ENCODE peak calls at places on chromosome 12, in seven cellular contexts. C is WERI-Rb-1, A is AG04450, R is GM13977, L is psoas muscle, P is BJ, G is foreskin fibroblast. W is an unnamed sample.

GRCh38 chr12:89160716-89161123 is 191.6 kb downstream of the DUSP6 start:
- DNase-seq in P (peak), A (no peak), G (peak), L (peak), C (no peak), R (no peak), W (no peak)

GRCh38 chr12:9329019-9329418 is 120.8 kb upstream of the PZP start:
- DNase-seq in C (no peak), G (no peak), L (no peak), A (no peak), P (no peak), R (no peak), W (no peak)

GRCh38 chr12:10722905-10723866 is at the start of gene YBX3:
- DNase-seq in A (peak), C (peak), R (peak), P (no peak), L (peak), G (peak), W (peak)

GRCh38 chr12:26768611-26769603 is 64.1 kb downstream of the ITPR2 start:
- DNase-seq in G (no peak), C (no peak), A (no peak), R (no peak), P (no peak), L (no peak), W (no peak)

GRCh38 chr12:52050116-52050770 is 999 bp upstream of the NR4A1 start:
- DNase-seq in A (no peak), R (no peak), L (no peak), G (no peak), P (no peak), C (no peak), W (no peak)

GRCh38 chr12:79934309-79935020 is 432 bp downstream of the PPP1R12A start:
- DNase-seq in L (no peak), C (peak), A (no peak), G (peak), P (no peak), R (no peak), W (no peak)

GRCh38 chr12:57491393-57492280 is 3.8 kb downstream of the MARS1 start:
- DNase-seq in C (no peak), R (no peak), L (no peak), A (no peak), P (no peak), G (no peak), W (no peak)

GRCh38 chr12:18797604-18798003 is 59.7 kb downstream of the CAPZA3 start:
- DNase-seq in C (no peak), A (no peak), P (no peak), L (no peak), R (no peak), G (no peak), W (no peak)

GRCh38 chr12:49664591-49665146 is 41.3 kb downstream of the PRPF40B start:
- DNase-seq in L (no peak), A (no peak), C (no peak), P (no peak), R (peak), G (no peak), W (no peak)

GRCh38 chr12:122040579-122041386 is 19.1 kb downstream of the BCL7A start:
- DNase-seq in P (no peak), A (no peak), L (no peak), G (no peak), C (no peak), R (no peak), W (no peak)

GRCh38 chr12:31922341-31923062 is 36.7 kb upstream of the RESF1 start:
- DNase-seq in L (no peak), G (peak), A (no peak), P (no peak), C (no peak), R (no peak), W (no peak)

GRCh38 chr12:91225316-91225715 is 42.7 kb upstream of the DCN start:
- DNase-seq in P (no peak), C (no peak), A (no peak), R (no peak), G (peak), L (no peak), W (no peak)

GRCh38 chr12:115541891-115542361 is 735.6 kb downstream of the MED13L start:
- DNase-seq in L (no peak), C (no peak), A (no peak), R (no peak), G (no peak), P (no peak), W (no peak)

GRCh38 chr12:25962932-25963525 is 4.5 kb downstream of the RASSF8 start:
- DNase-seq in A (no peak), P (no peak), C (no peak), L (no peak), R (no peak), G (peak), W (no peak)

GRCh38 chr12:41190360-41190759 is 2.2 kb downstream of the PDZRN4 start:
- DNase-seq in G (peak), R (no peak), L (no peak), P (no peak), A (no peak), C (peak), W (peak)

GRCh38 chr12:132278421-132279183 is 50.8 kb downstream of the GALNT9 start:
- DNase-seq in P (no peak), L (no peak), R (no peak), C (no peak), G (no peak), A (no peak), W (no peak)

GRCh38 chr12:47767197-47767724 is 5.8 kb upstream of the SLC48A1 start:
- DNase-seq in G (peak), L (peak), C (peak), A (no peak), P (no peak), R (peak), W (peak)

GRCh38 chr12:128052341-128052740 is 214.6 kb upstream of the TMEM132C start:
- DNase-seq in R (no peak), A (no peak), P (no peak), L (no peak), G (no peak), C (no peak), W (no peak)

GRCh38 chr12:14771651-14772137 is 31.6 kb downstream of the WBP11 start:
- DNase-seq in C (no peak), P (no peak), A (no peak), R (peak), G (no peak), L (no peak), W (peak)

GRCh38 chr12:23049180-23049579 is 424.2 kb downstream of the ETNK1 start:
- DNase-seq in P (no peak), C (no peak), A (no peak), R (no peak), L (no peak), G (no peak), W (no peak)

GRCh38 chr12:60522684-60523083 is 926.9 kb downstream of the SLC16A7 start:
- DNase-seq in R (no peak), G (no peak), L (no peak), C (no peak), P (no peak), A (no peak), W (no peak)

GRCh38 chr12:11497995-11498394 is 102.6 kb upstream of the PRB2 start:
- DNase-seq in L (no peak), P (no peak), G (no peak), C (no peak), A (no peak), R (no peak), W (no peak)

GRCh38 chr12:108826115-108826806 is 31.1 kb downstream of the SSH1 start:
- DNase-seq in C (peak), P (peak), L (peak), A (peak), G (peak), R (no peak), W (no peak)

GRCh38 chr12:131536337-131536736 is 174.6 kb upstream of the SFSWAP start:
- DNase-seq in P (no peak), L (no peak), C (no peak), R (no peak), G (no peak), A (no peak), W (no peak)

GRCh38 chr12:42166501-42166900 is 21.8 kb upstream of the GXYLT1 start:
- DNase-seq in R (no peak), L (no peak), A (no peak), G (peak), C (no peak), P (no peak), W (no peak)

GRCh38 chr12:54658306-54659264 is 10.4 kb upstream of the DCD start:
- DNase-seq in G (peak), R (peak), A (no peak), L (no peak), C (peak), P (no peak), W (peak)

GRCh38 chr12:100515956-100516355 is 42.3 kb downstream of the NR1H4 start:
- DNase-seq in G (no peak), R (no peak), C (no peak), L (no peak), A (no peak), P (no peak), W (no peak)

GRCh38 chr12:50258167-50258551 is 25.2 kb downstream of the LIMA1 start:
- DNase-seq in R (no peak), L (peak), A (no peak), G (peak), P (no peak), C (no peak), W (no peak)

DNA sequence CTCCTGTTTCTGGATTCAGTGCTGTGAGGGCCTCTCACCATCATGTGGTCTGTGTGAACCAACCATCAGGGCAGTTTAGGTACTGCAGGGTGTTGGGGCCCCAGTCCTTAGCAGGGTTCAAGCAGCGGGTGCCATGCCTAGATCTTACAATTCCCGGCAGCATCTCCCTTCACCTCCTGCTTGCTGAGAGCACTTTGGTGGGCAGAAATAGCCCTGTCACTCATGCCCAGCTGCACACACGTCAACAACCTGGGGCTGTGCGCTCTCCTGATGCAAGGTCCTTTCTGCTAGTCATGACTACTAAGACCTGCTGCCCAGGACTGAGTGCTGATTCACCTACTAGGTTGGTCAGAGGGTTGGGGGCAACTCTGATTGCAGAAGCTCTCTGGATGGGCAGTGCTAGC is 72.1 kb downstream of the NINJ2 start:
- DNase-seq in A (no peak), P (no peak), C (no peak), R (no peak), G (no peak), L (peak), W (no peak)
- TF ChIP-seq CTCF in A (no peak), P (no peak), C (no peak), R (no peak), G (no peak), L (peak), W (no peak)

GRCh38 chr12:92650228-92650822 is 52.5 kb upstream of the PLEKHG7 start:
- DNase-seq in P (no peak), G (no peak), C (no peak), L (no peak), A (no peak), R (no peak), W (no peak)
- TF ChIP-seq CTCF in P (no peak), G (no peak), C (no peak), L (no peak), A (no peak), R (no peak), W (peak)

DNA sequence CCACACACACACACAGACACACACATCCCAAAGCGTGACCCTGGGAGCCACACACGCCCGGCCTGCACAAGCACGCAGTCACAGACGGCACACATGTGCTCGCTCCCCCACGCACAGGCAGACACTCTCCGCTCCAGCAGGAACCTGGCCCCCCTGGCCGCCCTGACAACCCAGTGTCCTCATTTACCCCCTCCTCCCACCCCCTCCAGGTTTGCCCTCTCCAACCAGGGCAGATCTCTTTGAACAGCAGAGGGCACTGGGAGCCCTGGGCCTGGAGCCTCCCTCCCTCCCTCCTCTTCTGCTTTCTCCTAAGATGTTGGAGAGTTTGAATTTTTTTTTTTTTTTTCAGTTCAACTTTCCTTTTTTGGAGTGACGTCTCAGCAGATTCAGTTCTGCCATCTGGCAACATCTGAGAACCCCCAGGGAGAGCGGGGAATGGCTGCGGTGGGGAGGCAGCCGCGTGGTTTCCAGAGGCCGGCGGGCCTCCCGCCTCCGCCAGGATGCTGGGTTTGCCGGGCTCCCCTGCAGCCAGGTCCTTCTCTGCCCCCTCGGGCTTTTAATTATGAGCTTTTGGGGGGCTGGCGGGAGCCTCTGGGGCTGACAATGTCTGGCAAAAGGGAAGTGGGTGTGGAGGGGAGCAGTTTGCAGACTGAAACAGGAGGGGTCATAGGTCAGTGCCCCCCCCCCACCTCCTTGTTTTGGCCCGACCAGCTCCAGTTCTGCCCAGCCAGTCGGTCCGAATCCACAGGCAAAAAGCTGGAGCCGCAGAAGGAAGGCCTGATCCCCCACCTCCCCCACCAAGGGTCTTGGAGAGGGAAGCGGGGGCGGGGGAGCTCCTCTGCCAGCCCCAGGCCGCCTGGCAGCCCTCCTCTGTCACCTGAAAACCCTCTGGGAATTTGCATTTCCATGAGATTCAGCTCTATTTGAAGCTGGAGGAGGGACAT is 1.3 kb upstream of the NCOR2 start:
- DNase-seq in G (peak), A (peak), L (peak), P (peak), C (peak), R (peak), W (peak)
- TF ChIP-seq CTCF in G (peak), A (peak), L (peak), P (peak), C (peak), R (peak), W (no peak)

DNA sequence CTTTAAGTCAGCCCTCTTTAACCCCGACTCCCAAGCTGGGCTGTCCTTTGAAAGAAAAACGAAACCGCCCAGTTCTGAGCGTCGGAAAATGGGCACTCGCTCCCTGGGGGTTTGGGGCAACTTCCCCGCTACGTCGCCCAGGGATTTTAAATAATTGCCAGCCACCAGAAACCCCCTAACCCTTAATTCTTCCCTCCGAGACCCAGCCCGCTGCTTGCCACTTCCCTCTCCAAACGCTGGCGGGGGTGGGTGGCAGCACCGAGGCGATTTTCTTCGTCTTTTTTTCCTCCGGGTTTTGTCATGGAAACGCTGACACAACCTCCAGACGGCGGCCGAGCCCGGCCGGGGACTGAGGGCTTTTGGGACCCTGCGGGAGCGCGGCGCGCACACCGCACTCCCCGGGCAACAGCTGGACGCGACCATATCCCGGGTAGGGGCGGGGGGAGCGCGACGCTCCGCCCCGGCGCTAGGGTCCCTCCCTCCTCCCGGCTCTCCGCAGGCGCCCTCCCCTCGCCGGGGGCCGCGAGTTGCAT is at the start of gene CHST11:
- DNase-seq in C (peak), G (peak), A (peak), P (peak), L (peak), R (peak), W (peak)
- TF ChIP-seq CTCF in C (no peak), G (peak), A (peak), P (peak), L (peak), R (peak), W (no peak)

DNA sequence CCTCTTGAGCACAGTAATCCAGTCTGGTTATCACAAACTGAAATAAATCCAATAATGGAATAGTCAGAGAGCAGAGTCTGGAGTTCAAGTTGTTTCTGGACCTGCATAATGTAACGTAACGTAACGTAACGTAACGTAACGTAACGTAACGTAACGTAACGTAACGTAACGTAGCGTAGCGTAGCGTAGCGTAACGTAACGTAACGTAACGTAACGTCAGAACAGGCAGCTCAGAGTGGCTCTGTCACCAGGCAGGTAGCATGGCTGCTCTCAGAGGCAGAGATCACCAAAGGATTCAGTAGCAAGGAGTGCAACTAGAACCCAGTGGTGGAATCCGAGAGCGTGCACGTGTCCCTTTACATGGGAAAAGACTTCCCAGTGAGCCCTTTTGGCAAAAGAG is 85.7 kb upstream of the USP44 start:
- DNase-seq in C (no peak), P (no peak), R (no peak), A (no peak), L (no peak), G (no peak), W (no peak)
- TF ChIP-seq CTCF in C (no peak), P (no peak), R (no peak), A (no peak), L (no peak), G (no peak), W (no peak)

DNA sequence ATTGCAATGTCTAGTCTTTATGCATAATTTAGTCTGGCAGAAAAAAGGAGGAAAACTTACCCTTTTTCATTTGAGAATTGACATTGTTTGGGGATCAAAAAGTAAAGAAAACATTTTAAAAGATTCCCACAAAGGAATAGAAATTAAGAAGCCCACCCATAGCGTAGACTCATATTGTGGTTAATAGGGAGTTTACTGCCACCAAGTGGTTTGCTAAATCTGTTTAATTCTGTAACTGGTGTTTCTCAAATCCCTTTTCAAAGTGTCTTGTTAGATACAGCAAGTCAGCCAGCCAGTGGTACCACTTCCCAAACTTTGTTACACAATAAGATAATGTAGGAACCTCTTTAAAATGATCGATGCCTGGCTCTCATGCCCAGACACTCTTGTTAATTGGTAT is 180.3 kb downstream of the IPO8 start:
- DNase-seq in C (no peak), A (no peak), L (no peak), R (no peak), P (no peak), G (peak), W (no peak)
- TF ChIP-seq CTCF in C (peak), A (no peak), L (peak), R (no peak), P (no peak), G (peak), W (no peak)

DNA sequence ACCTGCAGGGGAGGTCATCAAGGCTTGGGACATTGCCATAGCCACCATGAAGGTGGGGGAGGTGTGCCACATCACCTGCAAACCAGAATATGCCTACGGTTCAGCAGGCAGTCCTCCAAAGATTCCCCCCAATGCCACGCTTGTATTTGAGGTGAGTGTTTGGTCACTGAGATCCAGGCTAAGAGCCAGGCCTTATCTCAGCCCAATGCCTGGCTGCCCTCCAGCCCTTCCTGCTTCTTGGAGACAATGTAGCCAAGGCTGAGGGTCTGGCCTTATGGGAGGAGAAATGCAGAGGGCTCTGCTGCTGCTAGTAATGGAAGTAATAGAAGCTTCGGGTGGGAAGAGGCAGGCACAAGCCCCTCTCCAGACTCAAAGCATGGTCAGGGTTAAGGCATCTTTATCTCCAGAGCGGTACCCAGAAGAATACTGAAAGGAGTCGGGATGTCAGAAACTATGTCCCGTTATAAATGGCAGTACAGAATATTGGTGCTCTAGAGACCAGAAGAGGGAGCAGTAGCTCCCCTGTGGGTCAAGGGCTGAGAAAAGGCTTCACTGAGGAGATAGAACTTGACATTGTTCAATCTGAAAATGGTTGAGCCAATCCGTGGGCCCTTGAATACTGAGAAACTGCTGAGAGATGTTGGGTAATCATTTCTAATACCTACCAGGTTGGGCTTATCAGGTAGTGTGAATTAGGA is 3.1 kb downstream of the FKBP4 start:
- DNase-seq in C (no peak), P (no peak), L (no peak), R (no peak), G (peak), A (no peak), W (no peak)
- TF ChIP-seq CTCF in C (no peak), P (peak), L (no peak), R (peak), G (no peak), A (peak), W (peak)